ENCODE peak calls at places on chromosomes 13 and 19, in nine cellular contexts. J is gastroesophageal sphincter; F is activated CD4-positive, alpha-beta T cell treated with anti-CD3 and anti-CD28 coated beads for 36 hours; D is omental fat pad; C is RWPE2; S is upper lobe of right lung; T is naive thymus-derived CD8-positive, alpha-beta T cell; E is Right ventricle myocardium superior; Y is HCT116. L is an unnamed sample.

GRCh38 chr13:79405501-79405830 is 589 bp downstream of the RBM26 start:
- ATAC-seq in C (peak; percentile 46), Y (peak; percentile 70), J (no peak), D (peak; percentile 7), F (peak; percentile 33), S (peak; percentile 10), E (peak; percentile 2), T (no peak), L (no peak)

GRCh38 chr13:21318891-21319532 is 140.1 kb downstream of the ZDHHC20 start:
- ATAC-seq in Y (no peak), D (no peak), C (no peak), S (no peak), E (peak; percentile 29), J (no peak), T (peak; percentile 37), F (no peak), L (no peak)

GRCh38 chr13:98939552-98940306 is 38.1 kb downstream of the DOCK9 start:
- ATAC-seq in T (no peak), J (peak; percentile 70), S (no peak), C (no peak), F (no peak), D (peak; percentile 79), Y (no peak), E (peak; percentile 60), L (no peak)

GRCh38 chr19:55525289-55526101 is 11.4 kb downstream of the SBK2 start:
- ATAC-seq in Y (no peak), S (no peak), F (no peak), T (no peak), J (no peak), D (no peak), E (peak; percentile 59), C (no peak), L (no peak)

GRCh38 chr19:3743486-3743885 is 18.0 kb downstream of the APBA3 start:
- ATAC-seq in Y (peak; percentile 85), J (no peak), T (no peak), D (no peak), S (no peak), F (peak; percentile 49), E (no peak), C (no peak), L (no peak)

GRCh38 chr13:110353339-110353977 is 46.4 kb downstream of the COL4A2 start:
- ATAC-seq in F (no peak), Y (no peak), C (no peak), T (no peak), S (peak; percentile 92), E (no peak), J (no peak), D (no peak), L (no peak)

GRCh38 chr19:47433121-47433520 is 13.8 kb upstream of the MEIS3 start:
- ATAC-seq in Y (no peak), F (peak; percentile 18), J (no peak), T (no peak), C (no peak), S (no peak), E (no peak), D (no peak), L (no peak)

GRCh38 chr13:46529509-46529908 is 23.5 kb upstream of the LRCH1 start:
- ATAC-seq in Y (no peak), F (peak; percentile 71), T (no peak), E (no peak), S (no peak), D (no peak), C (no peak), J (no peak), L (no peak)

GRCh38 chr19:52653161-52653560 is 15.0 kb upstream of the ZNF83 start:
- ATAC-seq in D (no peak), S (no peak), E (no peak), Y (no peak), T (no peak), F (no peak), C (no peak), J (no peak), L (no peak)

GRCh38 chr19:35555301-35556005 is 8.0 kb downstream of the ATP4A start:
- ATAC-seq in J (no peak), E (no peak), D (no peak), S (no peak), C (peak; percentile 26), F (no peak), Y (peak; percentile 55), T (no peak), L (no peak)

GRCh38 chr13:89375839-89376238 is 1704.7 kb downstream of the SLITRK5 start:
- ATAC-seq in S (no peak), C (peak; percentile 76), E (no peak), D (no peak), T (no peak), Y (no peak), F (no peak), J (no peak), L (no peak)

GRCh38 chr13:29707876-29708543 is 112.5 kb upstream of the SLC7A1 start:
- ATAC-seq in J (no peak), F (peak; percentile 94), E (peak; percentile 70), S (peak; percentile 77), T (peak; percentile 67), C (peak; percentile 77), Y (peak; percentile 96), D (no peak), L (peak; percentile 83)

GRCh38 chr19:10553087-10553667 is 9.5 kb downstream of the ATG4D start:
- ATAC-seq in J (no peak), Y (peak; percentile 2), F (no peak), E (peak; percentile 13), S (no peak), D (no peak), T (no peak), C (no peak), L (no peak)

GRCh38 chr19:43754312-43754561 is 525 bp downstream of the SMG9 start:
- ATAC-seq in D (no peak), S (no peak), C (peak; percentile 2), Y (no peak), F (no peak), J (no peak), E (no peak), T (peak; percentile 41), L (no peak)

GRCh38 chr19:21593934-21594844 is 88.8 kb downstream of the ZNF429 start:
- ATAC-seq in J (peak; percentile 60), C (no peak), E (peak; percentile 33), T (no peak), S (peak; percentile 44), Y (no peak), F (no peak), D (no peak), L (peak; percentile 40)

GRCh38 chr19:8148410-8149231 is 771 bp downstream of the FBN3 start:
- ATAC-seq in C (peak; percentile 36), F (no peak), J (no peak), T (no peak), E (no peak), D (no peak), Y (peak; percentile 80), S (peak; percentile 56), L (peak; percentile 52)

GRCh38 chr19:3234800-3235199 is 10.3 kb downstream of the CELF5 start:
- ATAC-seq in D (no peak), C (no peak), Y (peak; percentile 92), S (no peak), E (no peak), J (no peak), T (no peak), F (peak; percentile 42), L (no peak)

GRCh38 chr19:4494691-4495064 is 22.6 kb downstream of the HDGFL2 start:
- ATAC-seq in S (no peak), D (no peak), F (no peak), C (no peak), T (no peak), Y (no peak), E (no peak), J (no peak), L (no peak)

GRCh38 chr13:98261165-98261672 is 84.2 kb upstream of the RNF113B start:
- ATAC-seq in C (no peak), E (no peak), J (no peak), F (no peak), Y (no peak), S (peak; percentile 26), T (no peak), D (no peak), L (no peak)

GRCh38 chr19:12984143-12984627 is 11.1 kb upstream of the NFIX start:
- ATAC-seq in Y (no peak), J (no peak), E (no peak), D (no peak), C (no peak), T (no peak), S (no peak), F (no peak), L (no peak)

GRCh38 chr13:99636728-99637353 is 135.6 kb downstream of the TM9SF2 start:
- ATAC-seq in F (no peak), T (no peak), J (no peak), C (no peak), E (no peak), D (no peak), Y (no peak), S (no peak), L (no peak)

GRCh38 chr13:42821437-42821836 is 40.1 kb downstream of the FAM216B start:
- ATAC-seq in J (no peak), Y (no peak), C (peak; percentile 72), T (no peak), D (peak; percentile 81), S (no peak), E (no peak), F (no peak), L (no peak)

GRCh38 chr19:51166846-51167490 is 24.9 kb downstream of the SIGLEC7 start:
- ATAC-seq in Y (no peak), C (no peak), T (peak; percentile 65), E (peak; percentile 34), S (peak; percentile 97), F (peak; percentile 70), D (no peak), J (peak; percentile 57), L (no peak)

GRCh38 chr13:101447852-101448251 is 4.6 kb upstream of the ITGBL1 start:
- ATAC-seq in T (no peak), C (no peak), Y (no peak), J (no peak), E (no peak), S (no peak), D (no peak), F (no peak), L (no peak)

GRCh38 chr19:49556412-49557398 is 23.7 kb downstream of the NOSIP start:
- ATAC-seq in S (peak; percentile 3), F (no peak), E (no peak), Y (peak; percentile 24), C (no peak), T (peak; percentile 21), J (no peak), D (no peak), L (no peak)

GRCh38 chr19:5016268-5016667 is 47.4 kb downstream of the KDM4B start:
- ATAC-seq in D (no peak), T (no peak), J (no peak), F (no peak), E (no peak), C (no peak), S (no peak), Y (no peak), L (no peak)

GRCh38 chr13:111177081-111177711 is 62.1 kb downstream of the ARHGEF7 start:
- ATAC-seq in C (peak; percentile 31), S (peak; percentile 55), E (peak; percentile 89), D (no peak), T (peak; percentile 86), F (peak; percentile 76), Y (no peak), J (peak; percentile 60), L (peak; percentile 70)

GRCh38 chr19:42469311-42470239 is 26.8 kb upstream of the CXCL17 start:
- ATAC-seq in D (no peak), Y (no peak), S (no peak), E (no peak), T (no peak), F (peak; percentile 64), C (no peak), J (no peak), L (no peak)

GRCh38 chr13:110409581-110409992 is 102.5 kb downstream of the COL4A2 start:
- ATAC-seq in E (no peak), T (no peak), Y (no peak), D (no peak), S (no peak), C (no peak), J (no peak), F (no peak), L (no peak)

GRCh38 chr13:30415430-30416030 is 6.8 kb upstream of the UBE2L5 start:
- ATAC-seq in S (no peak), J (no peak), Y (no peak), F (peak; percentile 39), E (no peak), C (no peak), D (no peak), T (peak; percentile 28), L (no peak)

GRCh38 chr19:34503546-34504272 is 22.2 kb downstream of the WTIP start:
- ATAC-seq in J (no peak), C (no peak), T (no peak), D (no peak), Y (no peak), F (no peak), S (no peak), E (no peak), L (no peak)